ENCODE peak calls at places on chromosomes 2 and 18, in five cellular contexts. R, U, D, V and I are unnamed samples. For H3K27me3, H3K4me1 and H3K36me3, the result is how much of the 10 kb centered on the place peaks cover.

GRCh38 chr2:101622210-101622609 is 75.3 kb upstream of the MAP4K4 start:
- DNase-seq in U (no peak), R (no peak), V (no peak), D (no peak), I (no peak)

GRCh38 chr18:79856119-79857080 is 58.7 kb downstream of the KCNG2 start:
- DNase-seq in U (peak), D (peak), R (no peak), V (peak), I (peak)

GRCh38 chr2:118865106-118865505 is 17.7 kb upstream of the EN1 start:
- DNase-seq in D (peak), V (peak), U (peak), R (no peak), I (peak)

GRCh38 chr2:98697651-98698337 is 33.1 kb downstream of the MGAT4A start:
- DNase-seq in V (no peak), U (no peak), R (no peak), D (no peak), I (no peak)

GRCh38 chr2:75053484-75054112 is 95.2 kb downstream of the POLE4 start:
- DNase-seq in R (peak), D (peak), U (peak), V (peak), I (peak)

GRCh38 chr2:201419057-201419635 is 32.1 kb downstream of the TRAK2 start:
- DNase-seq in U (no peak), R (no peak), V (no peak), D (no peak), I (no peak)

GRCh38 chr2:70188460-70188859 is 2.4 kb downstream of the C2orf42 start:
- DNase-seq in R (no peak), D (peak), V (peak), U (no peak), I (peak)

GRCh38 chr2:3348771-3349170 is 28.8 kb downstream of the EIPR1 start:
- DNase-seq in D (no peak), R (peak), U (no peak), V (no peak), I (no peak)

GRCh38 chr2:111669928-111670695 is 213.9 kb downstream of the ANAPC1 start:
- DNase-seq in U (peak), D (no peak), V (no peak), R (no peak), I (no peak)

GRCh38 chr18:67484458-67484857 is 32.1 kb downstream of the DSEL start:
- DNase-seq in U (no peak), R (no peak), V (no peak), D (no peak), I (no peak)

GRCh38 chr2:28345619-28346018 is 47.0 kb upstream of the FOSL2 start:
- DNase-seq in D (no peak), V (no peak), R (no peak), U (no peak), I (no peak)

GRCh38 chr18:25351773-25352628 is at the start of gene ZNF521:
- DNase-seq in V (peak), U (peak), D (peak), R (peak), I (peak)

GRCh38 chr2:112187805-112188596 is 49.8 kb downstream of the FBLN7 start:
- DNase-seq in R (no peak), V (no peak), U (no peak), D (peak), I (no peak)

GRCh38 chr2:144431384-144431783 is 88.5 kb downstream of the ZEB2 start:
- DNase-seq in D (no peak), U (no peak), R (no peak), V (no peak), I (no peak)

GRCh38 chr2:46963210-46963609 is 47.6 kb upstream of the MCFD2 start:
- DNase-seq in V (no peak), D (no peak), U (no peak), R (no peak), I (no peak)

GRCh38 chr2:109460553-109461324 is 153.0 kb downstream of the SEPTIN10 start:
- DNase-seq in D (no peak), R (no peak), V (no peak), U (no peak), I (no peak)

GRCh38 chr2:235534608-235535422 is 41.0 kb downstream of the AGAP1 start:
- DNase-seq in V (no peak), U (no peak), R (no peak), D (no peak), I (no peak)

DNA sequence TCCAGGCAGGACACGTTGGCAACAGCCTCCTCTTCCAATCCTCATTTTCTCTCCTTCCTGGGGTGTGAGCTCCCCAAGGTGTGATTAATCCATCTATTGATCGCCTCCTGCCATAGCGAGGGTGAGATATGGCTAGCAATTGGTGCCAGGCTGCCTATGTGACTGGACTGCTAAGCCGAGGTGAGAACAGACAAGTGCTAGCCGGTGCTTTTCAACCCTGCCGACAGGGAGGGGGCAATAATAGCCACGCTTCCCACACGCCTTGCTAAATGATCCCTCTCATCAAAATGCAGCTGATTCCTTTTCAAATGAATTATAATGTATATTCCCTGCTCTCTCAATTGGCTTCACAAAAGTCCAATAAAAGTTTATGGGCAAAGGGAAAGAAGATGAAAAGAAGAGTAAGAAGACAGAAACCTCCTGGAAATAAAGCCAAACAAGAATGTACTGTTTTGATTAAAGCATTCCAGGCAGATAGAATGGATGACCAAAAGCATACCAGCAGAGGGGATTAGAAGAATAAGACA is 235.6 kb downstream of the ICOS start:
- DNase-seq in R (no peak), V (no peak), U (no peak), D (no peak), I (no peak)
- H3K27me3 ChIP-seq in R (under half), V (under half), U (under half), D (under half), I (under half)

DNA sequence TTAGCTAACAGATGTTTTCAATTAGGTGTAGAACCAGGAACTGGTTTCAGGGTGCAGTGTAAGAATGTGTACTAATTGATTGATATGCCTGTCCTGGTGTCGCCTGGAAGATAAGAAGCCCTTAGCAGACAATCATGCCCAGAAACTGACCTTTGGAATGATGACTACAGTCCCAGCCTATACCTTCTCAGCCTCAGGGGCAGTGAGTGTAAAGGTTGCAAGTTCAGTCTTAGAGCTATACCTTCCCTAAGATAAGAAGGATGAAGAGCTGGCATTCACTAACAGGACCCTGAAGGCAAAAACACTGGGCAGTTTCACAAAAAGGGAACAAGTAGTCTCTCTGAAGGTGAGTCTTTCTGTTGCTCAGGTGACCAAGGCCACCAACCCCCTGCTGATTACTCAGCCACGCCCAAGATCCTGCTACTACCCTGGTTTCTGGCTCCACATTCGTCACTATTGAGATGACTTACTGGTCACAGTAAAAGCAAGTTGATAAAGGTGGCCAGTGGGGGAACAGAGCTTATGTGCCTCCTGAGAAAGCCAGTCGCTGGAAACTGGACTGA is 71.4 kb downstream of the SPATS2L start:
- DNase-seq in D (no peak), R (peak), U (no peak), V (no peak), I (no peak)
- H3K4me1 ChIP-seq in D (under half), R (under half), U (under half), V (under half), I (under half)

DNA sequence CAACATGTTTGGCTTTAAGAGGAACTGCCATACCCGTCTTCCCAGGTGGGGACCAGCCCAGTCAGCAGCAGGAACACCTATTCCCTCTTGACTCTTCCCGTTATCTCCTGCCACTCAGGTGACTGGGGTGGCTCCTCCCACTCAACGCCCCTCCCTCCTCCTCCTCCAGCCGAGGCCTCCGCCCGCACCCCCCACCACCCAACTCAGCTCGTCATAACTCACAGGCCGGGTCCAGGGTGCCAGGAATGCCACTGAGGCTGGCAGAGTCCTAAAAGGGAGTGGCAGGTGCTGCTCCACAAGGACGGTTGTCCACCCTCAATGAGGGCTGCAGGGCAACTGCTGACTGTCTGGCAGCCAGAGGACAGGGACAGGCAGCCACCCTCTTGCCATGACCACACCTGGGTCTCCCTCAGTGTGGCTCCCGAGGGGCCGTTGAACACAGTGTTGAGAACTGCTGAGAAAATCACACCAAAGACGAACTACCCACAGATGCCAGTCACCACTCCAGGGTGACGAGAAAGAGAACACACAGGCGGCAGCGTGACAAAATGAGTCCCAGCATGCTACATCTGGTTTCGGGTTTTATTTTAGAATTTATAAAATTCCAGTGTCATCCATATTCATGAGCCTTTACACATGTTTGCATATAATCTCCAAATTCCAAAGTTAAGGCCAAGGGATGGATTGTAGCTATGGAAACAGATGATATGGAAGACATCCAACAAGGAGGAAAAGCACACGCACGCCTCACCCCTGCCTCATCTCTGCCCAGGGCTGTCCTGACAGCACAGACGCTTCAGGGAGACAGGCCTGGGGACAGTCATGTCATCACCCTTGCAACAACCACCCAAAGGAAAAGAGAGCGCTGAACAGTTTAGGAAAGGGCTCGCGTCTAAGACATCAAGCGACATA is 38.5 kb downstream of the ANO7 start:
- DNase-seq in R (no peak), V (no peak), D (peak), U (peak), I (no peak)
- H3K36me3 ChIP-seq in R (under half), V (half or more), D (under half), U (half or more), I (under half)

GRCh38 chr2:199936554-199936953 is 18.7 kb downstream of the TYW5 start:
- DNase-seq in V (no peak), R (no peak), D (no peak), U (no peak), I (no peak)
- H3K27me3 ChIP-seq in V (under half), R (under half), D (under half), U (under half), I (under half)

DNA sequence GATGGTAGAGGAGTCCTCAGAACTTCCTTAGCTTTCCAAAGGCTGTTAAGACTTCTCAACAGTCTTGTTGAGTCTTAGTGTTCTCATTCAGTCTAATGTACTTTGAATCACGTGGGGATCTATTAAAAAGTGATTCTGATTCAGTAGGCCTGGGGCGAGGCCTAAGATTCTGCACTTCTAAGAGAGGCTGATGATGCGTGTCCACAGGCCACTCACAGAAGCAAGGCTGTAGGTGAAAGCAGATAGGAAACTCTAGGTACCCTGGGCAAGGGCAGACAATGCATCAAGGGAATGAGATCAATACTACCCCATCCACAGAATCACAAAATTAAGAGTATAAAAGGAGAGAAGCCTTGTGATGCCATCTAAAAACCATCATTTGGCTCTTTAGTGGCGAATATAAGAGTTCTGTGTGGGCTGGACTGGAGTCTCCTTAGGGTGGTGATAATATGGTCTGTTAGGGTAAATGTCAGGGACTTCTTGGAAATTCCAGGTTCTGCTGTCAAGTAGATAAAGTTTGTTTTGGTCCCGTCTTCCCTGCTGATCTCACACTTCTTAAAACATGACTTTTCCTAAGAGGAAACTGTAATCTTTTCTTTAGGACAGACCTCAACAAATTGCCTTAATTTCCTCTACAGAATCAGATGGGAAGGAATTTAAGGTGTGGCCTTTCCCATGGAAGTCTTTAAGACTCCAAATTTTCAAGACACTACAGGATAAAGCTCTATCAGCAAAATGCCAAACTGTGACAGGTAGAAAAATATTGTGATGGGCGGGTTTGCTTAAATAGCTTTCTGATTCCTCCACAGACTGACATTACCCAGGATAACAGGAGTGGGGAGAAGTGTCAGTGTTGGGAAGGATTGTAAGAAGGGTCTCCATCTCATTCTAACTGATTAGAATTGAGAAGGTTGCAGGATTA is 45.7 kb upstream of the NEMP2 start:
- DNase-seq in R (no peak), U (no peak), D (no peak), V (no peak), I (no peak)
- H3K4me1 ChIP-seq in R (under half), U (under half), D (under half), V (under half), I (under half)

DNA sequence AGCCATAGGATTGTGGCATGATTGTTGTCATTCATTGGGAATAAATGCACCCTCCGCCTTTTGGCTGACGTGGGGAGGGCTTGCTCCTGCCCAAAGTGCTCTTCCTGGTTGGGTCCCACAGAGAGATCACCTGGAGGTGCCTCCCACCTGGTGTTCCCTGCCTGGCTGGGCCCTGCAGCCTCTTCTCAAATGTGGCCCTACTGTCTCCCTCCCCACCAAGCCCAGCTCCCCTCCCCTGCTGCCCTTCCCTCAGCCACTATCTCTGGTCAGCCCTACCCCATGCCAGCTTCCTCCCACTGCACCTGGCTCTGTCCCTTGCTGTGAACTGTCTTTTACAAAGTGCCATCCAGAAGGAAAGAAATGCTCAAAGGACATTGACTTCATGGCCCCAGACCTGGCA is 173.4 kb downstream of the GLI2 start:
- DNase-seq in D (no peak), V (no peak), U (no peak), R (no peak), I (no peak)
- H3K36me3 ChIP-seq in D (under half), V (under half), U (under half), R (under half), I (under half)

DNA sequence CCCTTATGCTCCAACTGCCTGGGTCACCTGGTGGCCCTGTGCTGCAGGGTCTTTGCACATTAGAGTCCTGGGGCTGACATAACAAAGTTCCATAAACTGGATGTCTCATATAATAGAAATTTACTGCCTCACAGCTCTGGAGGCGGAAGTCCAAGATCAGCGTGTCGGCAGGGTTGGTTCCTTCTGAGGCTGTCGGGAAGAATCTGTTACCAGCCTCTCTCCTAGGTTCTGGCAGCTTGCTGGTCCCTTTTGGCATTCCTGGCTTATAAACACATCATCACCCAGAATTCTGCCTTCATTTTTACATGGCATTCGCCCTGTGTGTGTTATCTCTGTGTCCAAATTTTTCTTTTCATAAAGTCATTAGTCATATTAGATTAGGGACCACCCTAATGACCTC is 170.5 kb downstream of the NDUFA10 start:
- DNase-seq in R (no peak), V (no peak), D (no peak), U (no peak), I (no peak)
- H3K27me3 ChIP-seq in R (under half), V (under half), D (under half), U (under half), I (under half)

DNA sequence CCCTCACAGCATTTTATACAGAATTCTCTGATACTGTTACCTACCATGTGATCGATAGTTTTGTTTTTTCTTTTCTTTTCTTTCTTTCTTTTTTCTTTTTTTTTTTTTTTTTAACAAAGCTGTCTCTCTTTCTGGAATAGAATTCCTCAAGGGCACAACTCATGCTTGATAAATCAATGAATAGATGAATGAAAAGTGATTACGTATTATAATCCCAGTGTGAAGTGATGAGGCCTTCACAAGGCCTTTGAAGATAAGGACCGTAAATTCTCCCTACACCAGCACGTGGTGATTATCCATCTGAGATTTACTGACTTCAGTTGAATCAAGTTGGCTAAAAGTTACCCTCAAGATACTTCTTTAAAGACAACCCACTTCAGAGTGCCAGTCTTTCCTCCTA is 46.6 kb upstream of the RMDN2 start:
- DNase-seq in D (no peak), U (no peak), V (no peak), R (no peak), I (no peak)
- H3K4me1 ChIP-seq in D (under half), U (under half), V (under half), R (under half), I (under half)